ENCODE peak calls at places on chromosomes 5 and 9, in nine cellular contexts. J, D, U, S, Y, O, K, T and Q are unnamed samples.

GRCh38 chr9:33946779-33947535 is 101.7 kb downstream of the UBAP2 start:
- DNase-seq in D (no peak), S (no peak), Y (no peak), O (no peak), K (no peak), J (peak; percentile 94), T (no peak), U (peak; percentile 94), Q (no peak)

GRCh38 chr5:1995491-1995890 is 112.8 kb upstream of the IRX4 start:
- DNase-seq in T (no peak), D (no peak), S (no peak), U (no peak), J (no peak), O (no peak), K (no peak), Y (no peak), Q (no peak)

GRCh38 chr9:114008667-114009410 is 69.3 kb downstream of the AMBP start:
- DNase-seq in S (no peak), K (no peak), U (no peak), J (no peak), D (no peak), Y (no peak), T (peak; percentile 31), O (no peak), Q (peak; percentile 19)

GRCh38 chr9:111232997-111233790 is 96.8 kb downstream of the OR2K2 start:
- DNase-seq in T (no peak), S (peak; percentile 22), J (no peak), K (peak; percentile 71), Y (no peak), O (no peak), D (peak; percentile 12), U (peak; percentile 2), Q (no peak)

GRCh38 chr5:14821721-14822120 is 49.9 kb downstream of the ANKH start:
- DNase-seq in K (no peak), U (no peak), J (no peak), S (no peak), O (no peak), D (no peak), T (no peak), Y (no peak), Q (no peak)

GRCh38 chr9:2216591-2216990 is 201.4 kb downstream of the SMARCA2 start:
- DNase-seq in Y (no peak), K (no peak), D (no peak), U (peak; percentile 29), J (peak; percentile 12), O (no peak), S (no peak), T (no peak), Q (no peak)

GRCh38 chr5:9324348-9325056 is 221.4 kb downstream of the SEMA5A start:
- DNase-seq in U (peak; percentile 19), J (no peak), Y (no peak), D (no peak), K (no peak), T (no peak), O (no peak), S (no peak), Q (no peak)

GRCh38 chr9:133063159-133063499 is 1.3 kb downstream of the CEL start:
- DNase-seq in J (no peak), O (no peak), D (no peak), T (no peak), K (no peak), S (no peak), U (no peak), Y (no peak), Q (no peak)

GRCh38 chr5:135246923-135247795 is 151.9 kb downstream of the MACROH2A1 start:
- DNase-seq in D (no peak), S (no peak), J (peak; percentile 82), O (no peak), K (no peak), T (peak; percentile 63), U (peak; percentile 94), Y (no peak), Q (peak; percentile 45)

GRCh38 chr5:100479079-100479688 is 56.0 kb upstream of the FAM174A start:
- DNase-seq in T (no peak), K (no peak), S (no peak), D (peak; percentile 21), J (no peak), U (peak; percentile 1), Y (no peak), O (no peak), Q (no peak)

GRCh38 chr5:54719384-54720306 is 202.1 kb downstream of the SNX18 start:
- DNase-seq in J (peak; percentile 67), T (no peak), U (peak; percentile 81), K (peak; percentile 81), O (no peak), Y (no peak), S (no peak), D (no peak), Q (peak; percentile 60)

GRCh38 chr9:75739884-75740611 is 150.4 kb upstream of the PCSK5 start:
- DNase-seq in T (no peak), Y (no peak), D (no peak), J (no peak), U (no peak), O (no peak), S (no peak), K (no peak), Q (no peak)

GRCh38 chr9:133686642-133687575 is 50.7 kb downstream of the DBH start:
- DNase-seq in U (no peak), J (no peak), K (peak; percentile 82), D (no peak), O (no peak), S (no peak), T (peak; percentile 78), Y (no peak), Q (no peak)

GRCh38 chr9:23153058-23153457 is 673.0 kb downstream of the ELAVL2 start:
- DNase-seq in T (no peak), J (no peak), O (no peak), U (no peak), D (no peak), Y (no peak), S (no peak), K (no peak), Q (no peak)

GRCh38 chr9:219670-220365 is 5.2 kb downstream of the DOCK8 start:
- DNase-seq in K (peak; percentile 63), U (no peak), S (no peak), J (no peak), Y (no peak), O (no peak), D (no peak), T (no peak), Q (no peak)

GRCh38 chr5:144102361-144102760 is 68.1 kb downstream of the YIPF5 start:
- DNase-seq in U (no peak), D (no peak), O (no peak), S (no peak), J (no peak), K (no peak), T (no peak), Y (no peak), Q (no peak)

GRCh38 chr5:169374111-169374510 is 73.2 kb upstream of the SLIT3 start:
- DNase-seq in S (no peak), J (no peak), T (no peak), O (no peak), D (no peak), Y (no peak), U (no peak), K (no peak), Q (no peak)

GRCh38 chr5:58354827-58355226 is 105.1 kb downstream of the PLK2 start:
- DNase-seq in O (no peak), D (no peak), S (no peak), J (no peak), Y (no peak), K (no peak), T (no peak), U (no peak), Q (no peak)

GRCh38 chr5:103667068-103667467 is 104.5 kb upstream of the NUDT12 start:
- DNase-seq in K (no peak), Y (no peak), D (no peak), T (no peak), J (no peak), U (peak; percentile 9), O (no peak), S (no peak), Q (no peak)

GRCh38 chr9:36222449-36222848 is 31.7 kb downstream of the CLTA start:
- DNase-seq in D (no peak), Y (no peak), S (no peak), K (no peak), O (no peak), U (peak; percentile 28), T (no peak), J (no peak), Q (no peak)

GRCh38 chr5:19837536-19838179 is 150.3 kb downstream of the CDH18 start:
- DNase-seq in O (no peak), J (no peak), Y (no peak), U (peak; percentile 61), K (no peak), S (no peak), T (no peak), D (no peak), Q (no peak)

GRCh38 chr9:119088002-119088401 is 281.2 kb downstream of the BRINP1 start:
- DNase-seq in D (no peak), T (no peak), O (no peak), K (no peak), J (no peak), Y (no peak), S (no peak), U (no peak), Q (no peak)

GRCh38 chr9:89746385-89747116 is 141.7 kb downstream of the GADD45G start:
- DNase-seq in O (no peak), T (no peak), U (no peak), S (no peak), J (no peak), K (peak; percentile 91), Y (no peak), D (no peak), Q (no peak)

GRCh38 chr5:92909545-92909962 is 671.5 kb downstream of the NR2F1-AS1 start:
- DNase-seq in Y (peak; percentile 65), S (no peak), D (no peak), J (no peak), K (peak; percentile 48), U (peak; percentile 16), T (no peak), O (no peak), Q (peak; percentile 69)

GRCh38 chr9:112247090-112247489 is 72.0 kb upstream of the SUSD1 start:
- DNase-seq in T (no peak), Y (no peak), U (no peak), O (no peak), K (no peak), S (no peak), J (no peak), D (no peak), Q (no peak)

GRCh38 chr9:91611582-91611981 is 187.9 kb upstream of the NFIL3 start:
- DNase-seq in S (no peak), T (no peak), O (no peak), D (no peak), U (no peak), Y (no peak), J (no peak), K (no peak), Q (no peak)

GRCh38 chr5:83096660-83097334 is 19.4 kb downstream of the XRCC4 start:
- DNase-seq in Y (no peak), O (no peak), D (no peak), J (no peak), T (no peak), K (no peak), S (no peak), U (peak; percentile 61), Q (no peak)

GRCh38 chr9:83937861-83938455 is 16.7 kb upstream of the KIF27 start:
- DNase-seq in K (no peak), J (peak; percentile 72), S (no peak), Y (peak; percentile 21), T (no peak), D (peak; percentile 54), U (peak; percentile 66), O (no peak), Q (no peak)

GRCh38 chr5:1390861-1391600 is 46.1 kb upstream of the CLPTM1L start:
- DNase-seq in S (no peak), J (no peak), D (no peak), K (peak; percentile 33), O (no peak), Y (no peak), T (no peak), U (no peak), Q (no peak)

GRCh38 chr5:133721365-133721764 is 109.0 kb upstream of the FSTL4 start:
- DNase-seq in K (no peak), T (no peak), D (no peak), Y (no peak), O (no peak), J (no peak), S (no peak), U (no peak), Q (no peak)

GRCh38 chr5:154010660-154011059 is 28.1 kb downstream of the FAM114A2 start:
- DNase-seq in U (peak; percentile 17), Y (no peak), T (no peak), O (no peak), J (peak; percentile 9), D (no peak), S (no peak), K (no peak), Q (no peak)